ENCODE peak calls at places on chromosomes 7 and 10, in nine cellular contexts. One of them, this sample, is unnamed.

GRCh38 chr10:60444494-60445064 is 54.9 kb upstream of the ANK3 start:
- DNase-seq in mammary epithelial cell: no peak
- DNase-seq in heart right ventricle: no peak
- DNase-seq in cardiac muscle cell: peak
- DNase-seq in mesothelial cell of epicardium: no peak
- DNase-seq in progenitor cell of endocrine pancreas: no peak
- DNase-seq in GM23338: peak
- DNase-seq in AG04450: no peak
- DNase-seq in left ventricle myocardium inferior: no peak
- DNase-seq in this sample: no peak

GRCh38 chr10:93746844-93747284 is 10.9 kb upstream of the LGI1 start:
- DNase-seq in mammary epithelial cell: peak
- DNase-seq in heart right ventricle: no peak
- DNase-seq in cardiac muscle cell: no peak
- DNase-seq in mesothelial cell of epicardium: no peak
- DNase-seq in progenitor cell of endocrine pancreas: peak
- DNase-seq in GM23338: peak
- DNase-seq in AG04450: peak
- DNase-seq in left ventricle myocardium inferior: no peak
- DNase-seq in this sample: no peak

GRCh38 chr7:151895008-151895661 is 18.2 kb upstream of the PRKAG2 start:
- DNase-seq in mammary epithelial cell: peak
- DNase-seq in heart right ventricle: no peak
- DNase-seq in cardiac muscle cell: no peak
- DNase-seq in mesothelial cell of epicardium: no peak
- DNase-seq in progenitor cell of endocrine pancreas: no peak
- DNase-seq in GM23338: no peak
- DNase-seq in AG04450: no peak
- DNase-seq in left ventricle myocardium inferior: no peak
- DNase-seq in this sample: no peak

GRCh38 chr7:82805527-82805960 is 357.1 kb downstream of the PCLO start:
- DNase-seq in mammary epithelial cell: peak
- DNase-seq in heart right ventricle: no peak
- DNase-seq in cardiac muscle cell: no peak
- DNase-seq in mesothelial cell of epicardium: no peak
- DNase-seq in progenitor cell of endocrine pancreas: no peak
- DNase-seq in GM23338: peak
- DNase-seq in AG04450: peak
- DNase-seq in left ventricle myocardium inferior: no peak
- DNase-seq in this sample: no peak

GRCh38 chr7:150978136-150978789 is at the start of gene KCNH2:
- DNase-seq in mammary epithelial cell: no peak
- DNase-seq in heart right ventricle: peak
- DNase-seq in cardiac muscle cell: peak
- DNase-seq in mesothelial cell of epicardium: no peak
- DNase-seq in progenitor cell of endocrine pancreas: peak
- DNase-seq in GM23338: peak
- DNase-seq in AG04450: no peak
- DNase-seq in left ventricle myocardium inferior: peak
- DNase-seq in this sample: peak

GRCh38 chr7:83355143-83355542 is 192.5 kb upstream of the PCLO start:
- DNase-seq in mammary epithelial cell: no peak
- DNase-seq in heart right ventricle: no peak
- DNase-seq in cardiac muscle cell: no peak
- DNase-seq in mesothelial cell of epicardium: no peak
- DNase-seq in progenitor cell of endocrine pancreas: no peak
- DNase-seq in GM23338: no peak
- DNase-seq in AG04450: no peak
- DNase-seq in left ventricle myocardium inferior: no peak
- DNase-seq in this sample: no peak

GRCh38 chr10:99560277-99561126 is 27.8 kb downstream of the NKX2-3 start:
- DNase-seq in mammary epithelial cell: peak
- DNase-seq in heart right ventricle: peak
- DNase-seq in cardiac muscle cell: peak
- DNase-seq in mesothelial cell of epicardium: peak
- DNase-seq in progenitor cell of endocrine pancreas: peak
- DNase-seq in GM23338: peak
- DNase-seq in AG04450: no peak
- DNase-seq in left ventricle myocardium inferior: no peak
- DNase-seq in this sample: peak

GRCh38 chr10:33791295-33791694 is 456.8 kb upstream of the NRP1 start:
- DNase-seq in mammary epithelial cell: no peak
- DNase-seq in heart right ventricle: no peak
- DNase-seq in cardiac muscle cell: no peak
- DNase-seq in mesothelial cell of epicardium: no peak
- DNase-seq in progenitor cell of endocrine pancreas: no peak
- DNase-seq in GM23338: no peak
- DNase-seq in AG04450: no peak
- DNase-seq in left ventricle myocardium inferior: no peak
- DNase-seq in this sample: no peak

GRCh38 chr7:33677556-33677955 is 227.8 kb upstream of the BMPER start:
- DNase-seq in mammary epithelial cell: no peak
- DNase-seq in heart right ventricle: no peak
- DNase-seq in cardiac muscle cell: no peak
- DNase-seq in mesothelial cell of epicardium: no peak
- DNase-seq in progenitor cell of endocrine pancreas: no peak
- DNase-seq in GM23338: no peak
- DNase-seq in AG04450: no peak
- DNase-seq in left ventricle myocardium inferior: no peak
- DNase-seq in this sample: no peak

GRCh38 chr10:29646238-29646902 is 11.6 kb upstream of the SVIL start:
- DNase-seq in mammary epithelial cell: peak
- DNase-seq in heart right ventricle: no peak
- DNase-seq in cardiac muscle cell: no peak
- DNase-seq in mesothelial cell of epicardium: no peak
- DNase-seq in progenitor cell of endocrine pancreas: no peak
- DNase-seq in GM23338: no peak
- DNase-seq in AG04450: no peak
- DNase-seq in left ventricle myocardium inferior: no peak
- DNase-seq in this sample: no peak

GRCh38 chr7:28957064-28957821 is 887 bp downstream of the TRIL start:
- DNase-seq in mammary epithelial cell: no peak
- DNase-seq in heart right ventricle: no peak
- DNase-seq in cardiac muscle cell: peak
- DNase-seq in mesothelial cell of epicardium: peak
- DNase-seq in progenitor cell of endocrine pancreas: peak
- DNase-seq in GM23338: peak
- DNase-seq in AG04450: no peak
- DNase-seq in left ventricle myocardium inferior: peak
- DNase-seq in this sample: peak

GRCh38 chr10:116768786-116769185 is 26.4 kb upstream of the HSPA12A start:
- DNase-seq in mammary epithelial cell: no peak
- DNase-seq in heart right ventricle: no peak
- DNase-seq in cardiac muscle cell: no peak
- DNase-seq in mesothelial cell of epicardium: no peak
- DNase-seq in progenitor cell of endocrine pancreas: no peak
- DNase-seq in GM23338: no peak
- DNase-seq in AG04450: no peak
- DNase-seq in left ventricle myocardium inferior: no peak
- DNase-seq in this sample: no peak

GRCh38 chr10:69376662-69377061 is 40.1 kb downstream of the TACR2 start:
- DNase-seq in mammary epithelial cell: no peak
- DNase-seq in heart right ventricle: no peak
- DNase-seq in cardiac muscle cell: no peak
- DNase-seq in mesothelial cell of epicardium: no peak
- DNase-seq in progenitor cell of endocrine pancreas: no peak
- DNase-seq in GM23338: no peak
- DNase-seq in AG04450: no peak
- DNase-seq in left ventricle myocardium inferior: no peak
- DNase-seq in this sample: no peak

GRCh38 chr10:69374931-69375306 is 41.8 kb downstream of the TACR2 start:
- DNase-seq in mammary epithelial cell: no peak
- DNase-seq in heart right ventricle: no peak
- DNase-seq in cardiac muscle cell: no peak
- DNase-seq in mesothelial cell of epicardium: no peak
- DNase-seq in progenitor cell of endocrine pancreas: no peak
- DNase-seq in GM23338: no peak
- DNase-seq in AG04450: no peak
- DNase-seq in left ventricle myocardium inferior: no peak
- DNase-seq in this sample: no peak

GRCh38 chr10:69374242-69374641 is 42.5 kb downstream of the TACR2 start:
- DNase-seq in mammary epithelial cell: no peak
- DNase-seq in heart right ventricle: no peak
- DNase-seq in cardiac muscle cell: no peak
- DNase-seq in mesothelial cell of epicardium: no peak
- DNase-seq in progenitor cell of endocrine pancreas: no peak
- DNase-seq in GM23338: no peak
- DNase-seq in AG04450: no peak
- DNase-seq in left ventricle myocardium inferior: no peak
- DNase-seq in this sample: no peak

GRCh38 chr10:69377191-69377590 is 39.5 kb downstream of the TACR2 start:
- DNase-seq in mammary epithelial cell: no peak
- DNase-seq in heart right ventricle: no peak
- DNase-seq in cardiac muscle cell: no peak
- DNase-seq in mesothelial cell of epicardium: no peak
- DNase-seq in progenitor cell of endocrine pancreas: no peak
- DNase-seq in GM23338: no peak
- DNase-seq in AG04450: no peak
- DNase-seq in left ventricle myocardium inferior: no peak
- DNase-seq in this sample: no peak

GRCh38 chr10:69375307-69376151 is 41.2 kb downstream of the TACR2 start:
- DNase-seq in mammary epithelial cell: peak
- DNase-seq in heart right ventricle: peak
- DNase-seq in cardiac muscle cell: peak
- DNase-seq in mesothelial cell of epicardium: no peak
- DNase-seq in progenitor cell of endocrine pancreas: no peak
- DNase-seq in GM23338: peak
- DNase-seq in AG04450: no peak
- DNase-seq in left ventricle myocardium inferior: no peak
- DNase-seq in this sample: peak
- TF ChIP-seq CTCF in mammary epithelial cell: peak
- TF ChIP-seq CTCF in heart right ventricle: no peak
- TF ChIP-seq CTCF in cardiac muscle cell: no peak
- TF ChIP-seq CTCF in mesothelial cell of epicardium: no peak
- TF ChIP-seq CTCF in progenitor cell of endocrine pancreas: no peak
- TF ChIP-seq CTCF in GM23338: no peak
- TF ChIP-seq CTCF in AG04450: no peak
- TF ChIP-seq CTCF in left ventricle myocardium inferior: peak
- TF ChIP-seq CTCF in this sample: no peak

DNA sequence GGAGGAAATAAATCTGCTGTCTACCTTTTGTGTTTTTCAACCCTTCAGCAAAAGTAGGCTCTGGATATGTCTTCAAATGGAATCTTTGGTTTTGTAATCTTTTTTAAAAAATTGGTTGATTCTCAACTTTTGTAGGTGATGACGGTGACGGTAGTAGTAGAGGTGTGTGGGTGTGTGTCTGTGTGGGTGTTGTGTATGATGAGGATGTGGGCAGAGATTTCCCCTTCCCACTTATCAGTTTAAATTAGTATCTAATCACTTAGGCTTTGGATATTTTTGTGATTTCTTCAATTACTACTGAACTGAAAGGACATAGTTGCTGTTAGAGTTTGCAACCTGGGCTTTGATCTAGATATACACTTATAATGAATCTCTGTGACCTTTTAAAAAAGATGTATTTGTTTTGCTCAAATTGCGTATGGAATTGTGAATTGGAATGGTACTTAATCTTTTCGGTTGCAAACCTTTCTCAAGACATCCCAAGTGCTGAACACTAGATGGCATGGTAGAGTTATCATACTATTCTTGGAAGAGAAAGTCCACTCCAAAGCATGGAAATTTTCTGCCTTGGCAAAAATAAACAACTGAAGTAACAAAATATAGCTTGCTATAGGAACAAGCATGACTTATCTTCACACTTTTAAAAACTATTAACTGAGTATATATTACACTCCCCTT is 51.9 kb upstream of the A1CF start:
- DNase-seq in mammary epithelial cell: peak
- DNase-seq in heart right ventricle: no peak
- DNase-seq in cardiac muscle cell: peak
- DNase-seq in mesothelial cell of epicardium: no peak
- DNase-seq in progenitor cell of endocrine pancreas: no peak
- DNase-seq in GM23338: peak
- DNase-seq in AG04450: peak
- DNase-seq in left ventricle myocardium inferior: no peak
- DNase-seq in this sample: no peak
- TF ChIP-seq CTCF in mammary epithelial cell: peak
- TF ChIP-seq CTCF in heart right ventricle: peak
- TF ChIP-seq CTCF in cardiac muscle cell: peak
- TF ChIP-seq CTCF in mesothelial cell of epicardium: peak
- TF ChIP-seq CTCF in progenitor cell of endocrine pancreas: peak
- TF ChIP-seq CTCF in GM23338: peak
- TF ChIP-seq CTCF in AG04450: peak
- TF ChIP-seq CTCF in left ventricle myocardium inferior: peak
- TF ChIP-seq CTCF in this sample: peak

DNA sequence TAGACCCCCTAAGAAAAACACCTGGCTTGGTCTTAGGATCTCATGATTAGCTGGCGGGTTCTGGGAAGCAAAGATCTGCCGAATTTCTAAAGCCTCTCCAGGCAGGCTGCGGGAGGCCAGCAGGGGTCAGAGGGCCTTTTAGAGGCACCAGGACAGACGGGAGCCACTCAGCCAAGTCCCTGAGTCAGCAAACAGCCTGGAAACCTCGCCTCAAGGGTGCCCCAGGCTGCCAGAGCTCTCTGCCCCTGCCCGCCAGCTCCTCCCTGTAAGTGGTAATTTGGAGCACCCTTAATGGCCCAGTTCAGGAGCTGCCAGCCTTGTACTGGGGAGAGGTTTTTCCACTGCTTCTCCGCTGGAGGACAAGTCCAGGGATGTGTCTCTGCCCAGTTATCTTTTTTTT is 88.7 kb downstream of the HIP1 start:
- DNase-seq in mammary epithelial cell: no peak
- DNase-seq in heart right ventricle: no peak
- DNase-seq in cardiac muscle cell: peak
- DNase-seq in mesothelial cell of epicardium: no peak
- DNase-seq in progenitor cell of endocrine pancreas: no peak
- DNase-seq in GM23338: peak
- DNase-seq in AG04450: no peak
- DNase-seq in left ventricle myocardium inferior: no peak
- DNase-seq in this sample: peak
- TF ChIP-seq CTCF in mammary epithelial cell: no peak
- TF ChIP-seq CTCF in heart right ventricle: no peak
- TF ChIP-seq CTCF in cardiac muscle cell: no peak
- TF ChIP-seq CTCF in mesothelial cell of epicardium: no peak
- TF ChIP-seq CTCF in progenitor cell of endocrine pancreas: no peak
- TF ChIP-seq CTCF in GM23338: no peak
- TF ChIP-seq CTCF in AG04450: no peak
- TF ChIP-seq CTCF in left ventricle myocardium inferior: no peak
- TF ChIP-seq CTCF in this sample: no peak

DNA sequence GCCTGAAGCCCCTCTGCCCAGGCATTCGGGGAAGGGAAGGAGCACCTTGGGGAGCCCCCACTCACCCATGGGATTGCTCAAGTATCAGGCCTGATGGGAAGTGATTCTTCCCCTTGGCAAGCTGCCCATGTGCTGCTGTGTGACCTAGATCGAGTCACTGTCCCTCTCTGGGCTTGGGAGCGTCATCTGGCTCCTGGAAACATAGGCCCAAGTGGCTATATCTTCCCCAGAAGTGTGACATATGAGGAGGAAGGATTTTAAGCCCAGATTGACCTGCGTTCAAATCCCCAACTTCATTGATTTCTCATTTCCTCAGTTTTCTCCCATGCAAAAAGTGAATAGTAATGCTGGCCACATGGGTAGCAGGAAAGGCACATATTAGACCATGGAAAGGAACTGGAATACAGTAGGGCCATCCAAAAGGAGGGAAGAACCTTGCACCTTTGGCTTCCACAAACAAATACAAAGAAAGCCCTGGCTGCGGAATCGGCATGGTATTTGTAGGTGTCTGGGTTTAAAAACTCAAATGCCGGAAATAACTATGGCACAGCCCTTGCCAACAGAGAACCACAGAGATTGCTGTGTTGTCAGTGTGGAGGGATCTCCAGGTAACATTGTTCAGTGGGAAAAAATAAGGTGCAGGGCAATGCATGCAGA is 169.5 kb upstream of the ZMIZ1 start:
- DNase-seq in mammary epithelial cell: no peak
- DNase-seq in heart right ventricle: peak
- DNase-seq in cardiac muscle cell: no peak
- DNase-seq in mesothelial cell of epicardium: peak
- DNase-seq in progenitor cell of endocrine pancreas: peak
- DNase-seq in GM23338: no peak
- DNase-seq in AG04450: no peak
- DNase-seq in left ventricle myocardium inferior: no peak
- DNase-seq in this sample: no peak
- TF ChIP-seq CTCF in mammary epithelial cell: no peak
- TF ChIP-seq CTCF in heart right ventricle: no peak
- TF ChIP-seq CTCF in cardiac muscle cell: no peak
- TF ChIP-seq CTCF in mesothelial cell of epicardium: no peak
- TF ChIP-seq CTCF in progenitor cell of endocrine pancreas: no peak
- TF ChIP-seq CTCF in GM23338: no peak
- TF ChIP-seq CTCF in AG04450: no peak
- TF ChIP-seq CTCF in left ventricle myocardium inferior: no peak
- TF ChIP-seq CTCF in this sample: no peak